ENCODE peak calls at places on chromosome 20, in nine cellular contexts. J, Q, T, Z, R, O, A, V and G are unnamed samples. For H3K4me1, the result is how much of the 10 kb centered on the place peaks cover.

GRCh38 chr20:57698191-57698866 is 11.5 kb downstream of the PMEPA1 start:
- DNase-seq in T (peak), J (no peak), O (no peak), A (peak), V (no peak), Q (no peak), Z (no peak), R (no peak), G (peak)

GRCh38 chr20:1463971-1464570 is 2.6 kb downstream of the NSFL1C start:
- DNase-seq in R (no peak), O (no peak), T (no peak), Z (no peak), A (no peak), Q (no peak), V (no peak), J (no peak), G (no peak)

GRCh38 chr20:62925420-62926228 is 681 bp downstream of the DIDO1 start:
- DNase-seq in V (no peak), R (no peak), A (peak), O (peak), Q (peak), Z (peak), J (peak), T (peak), G (no peak)

GRCh38 chr20:44509762-44510161 is 12.1 kb downstream of the SERINC3 start:
- DNase-seq in O (no peak), V (no peak), J (no peak), R (no peak), Q (no peak), A (no peak), Z (no peak), T (no peak), G (no peak)

GRCh38 chr20:42155586-42155985 is 537.4 kb upstream of the CHD6 start:
- DNase-seq in V (no peak), J (no peak), Z (no peak), Q (no peak), A (no peak), T (no peak), O (no peak), R (no peak), G (no peak)

GRCh38 chr20:1935696-1936366 is 40.6 kb downstream of the SIRPA start:
- DNase-seq in A (no peak), Q (peak), J (no peak), O (peak), Z (no peak), V (peak), T (no peak), R (no peak), G (no peak)

GRCh38 chr20:23856736-23857135 is 22.8 kb downstream of the CST5 start:
- DNase-seq in R (no peak), A (peak), Z (no peak), T (no peak), J (no peak), Q (no peak), O (no peak), V (no peak), G (no peak)

GRCh38 chr20:23005761-23006160 is 29.4 kb upstream of the SSTR4 start:
- DNase-seq in A (no peak), O (no peak), Q (no peak), Z (no peak), T (no peak), J (no peak), V (no peak), R (no peak), G (no peak)

GRCh38 chr20:35681953-35682352 is 17.2 kb downstream of the NFS1 start:
- DNase-seq in Q (no peak), R (no peak), O (no peak), T (no peak), Z (no peak), J (no peak), V (no peak), A (no peak), G (no peak)

GRCh38 chr20:8895472-8895871 is 173.4 kb upstream of the PLCB4 start:
- DNase-seq in A (no peak), T (no peak), O (no peak), Z (no peak), J (no peak), R (no peak), Q (no peak), V (no peak), G (no peak)
- H3K4me1 ChIP-seq in A (under half), T (under half), O (under half), Z (under half), J (under half), R (under half), Q (under half), V (under half), G (under half)

DNA sequence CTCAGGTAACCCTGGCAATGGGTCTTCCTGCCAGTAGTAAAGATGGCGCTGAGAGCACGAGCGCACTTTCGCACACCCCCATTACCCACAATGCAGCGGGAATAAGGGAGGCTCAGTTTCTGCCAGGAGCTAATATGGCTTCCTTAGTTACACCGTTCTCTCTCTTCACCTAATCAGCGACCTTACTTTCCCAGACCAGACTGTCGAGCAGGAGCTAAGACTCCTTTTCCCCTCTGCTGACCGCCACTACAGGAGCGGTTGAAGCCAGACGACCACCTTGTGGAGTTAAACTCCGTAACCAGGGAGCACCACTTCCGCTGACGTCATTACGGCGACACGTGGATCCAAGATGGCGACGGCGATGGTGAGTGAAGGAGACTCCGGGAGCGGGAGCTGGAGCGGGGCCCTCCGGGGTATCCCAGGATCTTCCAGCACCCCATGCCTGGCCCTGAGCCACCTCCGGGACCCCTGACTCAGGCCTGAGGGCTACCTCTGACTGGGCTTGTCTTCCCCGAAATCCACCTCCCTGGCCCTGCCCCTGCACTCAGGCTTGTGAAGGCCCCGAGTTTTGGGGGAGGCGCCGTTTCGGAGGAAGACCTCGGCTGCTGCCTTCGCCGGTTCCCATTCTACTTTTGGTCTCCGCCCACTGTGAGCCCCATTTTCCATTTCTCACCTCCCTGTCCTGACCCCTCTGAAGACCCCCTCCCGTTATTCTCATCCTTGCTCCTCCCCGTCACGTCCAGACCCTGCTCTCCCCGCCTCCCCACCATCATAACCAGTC is at the start of gene TM9SF4:
- DNase-seq in R (peak), T (peak), A (peak), Q (peak), V (peak), Z (peak), O (peak), J (peak), G (peak)
- H3K4me1 ChIP-seq in R (under half), T (under half), A (under half), Q (under half), V (under half), Z (under half), O (under half), J (under half), G (under half)

DNA sequence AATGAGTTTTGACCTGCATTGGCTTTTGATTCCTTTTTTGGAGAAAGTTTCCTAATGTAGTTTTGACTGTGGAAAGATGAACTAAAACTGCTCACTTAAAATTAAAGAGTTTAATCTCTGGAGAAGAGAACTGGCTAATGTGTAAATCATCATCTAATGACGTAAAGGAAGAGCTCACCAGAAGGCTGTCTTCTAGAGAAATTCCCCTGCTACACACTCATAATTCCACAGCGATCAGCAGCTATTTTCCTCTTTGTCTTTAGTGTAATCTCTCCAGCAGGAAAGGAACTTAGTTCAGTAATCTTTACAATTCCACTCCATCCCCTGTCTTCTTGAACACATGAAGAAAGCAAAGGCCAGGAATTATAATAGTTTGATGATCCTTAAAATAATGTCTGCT is 15.8 kb downstream of the SPTLC3 start:
- DNase-seq in Q (no peak), A (no peak), O (no peak), R (no peak), J (no peak), V (no peak), Z (no peak), T (no peak), G (no peak)
- H3K4me1 ChIP-seq in Q (under half), A (under half), O (under half), R (under half), J (under half), V (under half), Z (under half), T (under half), G (under half)

GRCh38 chr20:48818031-48818370 is 9.8 kb downstream of the PREX1 start:
- DNase-seq in O (no peak), V (no peak), Z (no peak), Q (no peak), T (no peak), A (no peak), R (no peak), J (no peak), G (no peak)
- H3K4me1 ChIP-seq in O (under half), V (under half), Z (half or more), Q (under half), T (under half), A (under half), R (under half), J (half or more), G (under half)

DNA sequence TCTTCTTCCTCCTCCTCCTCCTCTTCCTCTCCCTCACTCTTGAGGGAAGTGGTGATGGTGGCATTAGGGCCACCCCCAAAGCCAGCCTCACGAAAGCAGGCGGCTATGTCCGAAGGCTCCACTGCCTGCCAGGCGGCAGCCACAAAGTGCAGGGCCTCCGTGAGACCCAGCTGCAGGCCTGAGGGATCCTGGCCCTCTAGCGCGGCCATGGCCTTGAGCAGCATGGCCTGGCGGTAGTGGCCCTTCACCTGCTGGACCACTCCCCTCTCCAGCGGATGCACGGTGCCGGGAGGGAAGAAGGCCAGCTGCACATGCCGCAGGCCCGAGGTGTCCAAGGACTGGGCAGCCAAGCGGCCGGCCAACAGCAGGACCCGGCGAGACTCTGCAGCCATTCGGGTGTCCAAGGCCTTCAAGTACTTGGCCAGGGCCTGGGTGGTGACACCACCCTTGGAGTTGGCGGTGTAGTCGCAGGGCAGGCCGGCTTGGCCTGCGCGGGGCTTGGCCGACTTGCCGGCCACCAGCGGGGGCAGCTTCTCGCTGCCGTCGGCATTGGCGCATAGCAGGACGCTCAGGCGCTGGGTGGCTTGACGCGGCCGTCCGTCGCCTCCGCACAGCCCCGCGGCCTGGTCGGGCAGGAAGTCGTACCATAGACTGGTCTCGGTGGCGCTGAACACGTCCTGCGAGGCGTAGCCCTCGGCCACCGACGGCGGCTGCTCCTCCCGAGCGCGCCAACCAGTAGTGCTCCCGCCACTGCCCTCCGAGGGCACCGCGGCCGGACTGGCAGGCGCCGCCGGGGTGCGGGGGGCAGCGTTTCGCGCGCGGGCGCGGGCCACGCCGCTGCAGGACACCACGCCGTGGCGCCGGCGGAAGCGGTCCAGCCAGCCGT is 1.1 kb downstream of the CENPB start:
- DNase-seq in O (peak), T (no peak), A (peak), Q (no peak), Z (no peak), V (no peak), J (no peak), R (no peak), G (no peak)
- H3K4me1 ChIP-seq in O (under half), T (under half), A (under half), Q (under half), Z (under half), V (under half), J (under half), R (under half), G (under half)

DNA sequence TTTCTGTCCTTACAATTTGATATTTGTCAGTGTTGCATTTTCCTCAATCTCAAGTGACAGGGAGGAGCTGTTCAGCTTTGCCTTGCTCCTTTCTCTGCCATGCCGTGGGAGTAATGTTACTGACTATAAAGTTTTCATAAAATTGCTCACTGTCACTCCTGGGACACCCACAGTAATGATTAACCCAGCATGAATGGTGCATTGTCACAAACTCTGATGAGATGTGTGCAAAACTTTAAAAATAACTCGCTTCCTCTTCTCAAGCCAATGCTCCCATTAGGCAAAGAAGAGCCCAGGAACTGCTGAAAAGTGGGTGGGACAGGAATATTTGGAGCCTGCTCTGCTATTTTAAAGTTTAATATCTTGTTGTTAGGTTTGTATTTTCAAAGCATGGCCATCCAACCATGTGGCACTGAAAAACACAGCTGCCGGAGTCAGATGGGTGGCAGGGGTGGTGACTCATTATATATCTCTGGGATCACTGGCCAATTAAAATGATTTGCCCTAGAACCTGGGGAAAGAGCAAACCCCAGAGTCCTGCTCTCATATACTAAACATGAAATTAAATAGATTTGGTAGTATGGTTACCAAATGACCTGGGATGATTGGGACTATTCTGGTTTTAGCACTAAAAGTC is 260.1 kb downstream of the BTBD3 start:
- DNase-seq in R (no peak), A (no peak), Q (no peak), Z (no peak), J (no peak), T (no peak), O (no peak), V (no peak), G (no peak)
- H3K4me1 ChIP-seq in R (under half), A (under half), Q (under half), Z (under half), J (under half), T (under half), O (under half), V (under half), G (under half)

GRCh38 chr20:17641520-17641964 is 40.5 kb downstream of the RRBP1 start:
- DNase-seq in R (no peak), J (no peak), Z (no peak), T (no peak), V (no peak), A (no peak), Q (no peak), O (no peak), G (no peak)
- H3K4me1 ChIP-seq in R (under half), J (under half), Z (under half), T (under half), V (under half), A (under half), Q (under half), O (half or more), G (half or more)